ENCODE peak calls at places on chromosomes 16 and 17, in eight cellular contexts. One of them, this sample, is unnamed.

GRCh38 chr17:83201206-83202001 is 122.0 kb downstream of the METRNL start:
- DNase-seq in CD8-positive, alpha-beta memory T cell: no peak
- DNase-seq in neural progenitor cell: no peak
- DNase-seq in left ventricle myocardium inferior: no peak
- DNase-seq in fibroblast of mammary gland: no peak
- DNase-seq in epithelial cell of proximal tubule: no peak
- DNase-seq in fibroblast of pulmonary artery: no peak
- DNase-seq in right lobe of liver: peak; percentile 46
- DNase-seq in this sample: no peak

GRCh38 chr17:6752068-6752909 is 3.6 kb upstream of the XAF1 start:
- DNase-seq in CD8-positive, alpha-beta memory T cell: no peak
- DNase-seq in neural progenitor cell: no peak
- DNase-seq in left ventricle myocardium inferior: no peak
- DNase-seq in fibroblast of mammary gland: peak; percentile 100
- DNase-seq in epithelial cell of proximal tubule: peak; percentile 85
- DNase-seq in fibroblast of pulmonary artery: peak; percentile 100
- DNase-seq in right lobe of liver: peak; percentile 70
- DNase-seq in this sample: peak; percentile 93

GRCh38 chr17:62807812-62808575 is at the start of gene MARCHF10:
- DNase-seq in CD8-positive, alpha-beta memory T cell: no peak
- DNase-seq in neural progenitor cell: peak; percentile 79
- DNase-seq in left ventricle myocardium inferior: no peak
- DNase-seq in fibroblast of mammary gland: no peak
- DNase-seq in epithelial cell of proximal tubule: no peak
- DNase-seq in fibroblast of pulmonary artery: no peak
- DNase-seq in right lobe of liver: no peak
- DNase-seq in this sample: no peak

GRCh38 chr17:49913226-49914095 is 55.5 kb upstream of the DLX4 start:
- DNase-seq in CD8-positive, alpha-beta memory T cell: no peak
- DNase-seq in neural progenitor cell: no peak
- DNase-seq in left ventricle myocardium inferior: no peak
- DNase-seq in fibroblast of mammary gland: peak; percentile 86
- DNase-seq in epithelial cell of proximal tubule: no peak
- DNase-seq in fibroblast of pulmonary artery: peak; percentile 12
- DNase-seq in right lobe of liver: no peak
- DNase-seq in this sample: peak; percentile 40

GRCh38 chr17:59331929-59332889 is 754 bp downstream of the YPEL2 start:
- DNase-seq in CD8-positive, alpha-beta memory T cell: peak; percentile 7
- DNase-seq in neural progenitor cell: peak; percentile 58
- DNase-seq in left ventricle myocardium inferior: peak; percentile 73
- DNase-seq in fibroblast of mammary gland: no peak
- DNase-seq in epithelial cell of proximal tubule: no peak
- DNase-seq in fibroblast of pulmonary artery: peak; percentile 36
- DNase-seq in right lobe of liver: peak; percentile 88
- DNase-seq in this sample: no peak

GRCh38 chr16:67264277-67264676 is 15.1 kb upstream of the PLEKHG4 start:
- DNase-seq in CD8-positive, alpha-beta memory T cell: no peak
- DNase-seq in neural progenitor cell: peak; percentile 38
- DNase-seq in left ventricle myocardium inferior: no peak
- DNase-seq in fibroblast of mammary gland: no peak
- DNase-seq in epithelial cell of proximal tubule: no peak
- DNase-seq in fibroblast of pulmonary artery: no peak
- DNase-seq in right lobe of liver: no peak
- DNase-seq in this sample: no peak

GRCh38 chr17:47882247-47882646 is 13.8 kb upstream of the SP2 start:
- DNase-seq in CD8-positive, alpha-beta memory T cell: no peak
- DNase-seq in neural progenitor cell: no peak
- DNase-seq in left ventricle myocardium inferior: no peak
- DNase-seq in fibroblast of mammary gland: peak; percentile 54
- DNase-seq in epithelial cell of proximal tubule: no peak
- DNase-seq in fibroblast of pulmonary artery: no peak
- DNase-seq in right lobe of liver: peak; percentile 37
- DNase-seq in this sample: no peak

GRCh38 chr16:55697867-55698266 is 42.1 kb downstream of the SLC6A2 start:
- DNase-seq in CD8-positive, alpha-beta memory T cell: no peak
- DNase-seq in neural progenitor cell: no peak
- DNase-seq in left ventricle myocardium inferior: no peak
- DNase-seq in fibroblast of mammary gland: no peak
- DNase-seq in epithelial cell of proximal tubule: no peak
- DNase-seq in fibroblast of pulmonary artery: no peak
- DNase-seq in right lobe of liver: no peak
- DNase-seq in this sample: no peak

GRCh38 chr16:18937390-18937789 is 11.2 kb upstream of the SMG1 start:
- DNase-seq in CD8-positive, alpha-beta memory T cell: no peak
- DNase-seq in neural progenitor cell: no peak
- DNase-seq in left ventricle myocardium inferior: no peak
- DNase-seq in fibroblast of mammary gland: no peak
- DNase-seq in epithelial cell of proximal tubule: no peak
- DNase-seq in fibroblast of pulmonary artery: no peak
- DNase-seq in right lobe of liver: no peak
- DNase-seq in this sample: no peak

GRCh38 chr16:48277158-48277557 is 29.8 kb upstream of the ABCC11 start:
- DNase-seq in CD8-positive, alpha-beta memory T cell: no peak
- DNase-seq in neural progenitor cell: no peak
- DNase-seq in left ventricle myocardium inferior: no peak
- DNase-seq in fibroblast of mammary gland: no peak
- DNase-seq in epithelial cell of proximal tubule: no peak
- DNase-seq in fibroblast of pulmonary artery: no peak
- DNase-seq in right lobe of liver: no peak
- DNase-seq in this sample: peak; percentile 29

GRCh38 chr17:39808409-39808997 is 55.6 kb downstream of the IKZF3 start:
- DNase-seq in CD8-positive, alpha-beta memory T cell: no peak
- DNase-seq in neural progenitor cell: no peak
- DNase-seq in left ventricle myocardium inferior: no peak
- DNase-seq in fibroblast of mammary gland: no peak
- DNase-seq in epithelial cell of proximal tubule: no peak
- DNase-seq in fibroblast of pulmonary artery: no peak
- DNase-seq in right lobe of liver: no peak
- DNase-seq in this sample: peak; percentile 29

GRCh38 chr17:66032082-66032712 is 159.7 kb downstream of the CEP112 start:
- DNase-seq in CD8-positive, alpha-beta memory T cell: no peak
- DNase-seq in neural progenitor cell: no peak
- DNase-seq in left ventricle myocardium inferior: no peak
- DNase-seq in fibroblast of mammary gland: no peak
- DNase-seq in epithelial cell of proximal tubule: no peak
- DNase-seq in fibroblast of pulmonary artery: no peak
- DNase-seq in right lobe of liver: no peak
- DNase-seq in this sample: no peak

GRCh38 chr16:13697013-13697412 is 222.9 kb upstream of the ERCC4 start:
- DNase-seq in CD8-positive, alpha-beta memory T cell: no peak
- DNase-seq in neural progenitor cell: no peak
- DNase-seq in left ventricle myocardium inferior: no peak
- DNase-seq in fibroblast of mammary gland: no peak
- DNase-seq in epithelial cell of proximal tubule: no peak
- DNase-seq in fibroblast of pulmonary artery: no peak
- DNase-seq in right lobe of liver: no peak
- DNase-seq in this sample: no peak

GRCh38 chr17:17180741-17181525 is 25.2 kb downstream of the PLD6 start:
- DNase-seq in CD8-positive, alpha-beta memory T cell: no peak
- DNase-seq in neural progenitor cell: no peak
- DNase-seq in left ventricle myocardium inferior: peak; percentile 51
- DNase-seq in fibroblast of mammary gland: no peak
- DNase-seq in epithelial cell of proximal tubule: no peak
- DNase-seq in fibroblast of pulmonary artery: no peak
- DNase-seq in right lobe of liver: no peak
- DNase-seq in this sample: no peak

GRCh38 chr17:17183744-17184143 is 22.4 kb downstream of the PLD6 start:
- DNase-seq in CD8-positive, alpha-beta memory T cell: no peak
- DNase-seq in neural progenitor cell: no peak
- DNase-seq in left ventricle myocardium inferior: no peak
- DNase-seq in fibroblast of mammary gland: no peak
- DNase-seq in epithelial cell of proximal tubule: no peak
- DNase-seq in fibroblast of pulmonary artery: no peak
- DNase-seq in right lobe of liver: no peak
- DNase-seq in this sample: no peak

GRCh38 chr17:17181666-17182600 is 24.2 kb downstream of the PLD6 start:
- DNase-seq in CD8-positive, alpha-beta memory T cell: no peak
- DNase-seq in neural progenitor cell: no peak
- DNase-seq in left ventricle myocardium inferior: no peak
- DNase-seq in fibroblast of mammary gland: no peak
- DNase-seq in epithelial cell of proximal tubule: no peak
- DNase-seq in fibroblast of pulmonary artery: no peak
- DNase-seq in right lobe of liver: no peak
- DNase-seq in this sample: no peak

GRCh38 chr17:17180141-17180603 is 26.0 kb downstream of the PLD6 start:
- DNase-seq in CD8-positive, alpha-beta memory T cell: no peak
- DNase-seq in neural progenitor cell: no peak
- DNase-seq in left ventricle myocardium inferior: peak; percentile 52
- DNase-seq in fibroblast of mammary gland: no peak
- DNase-seq in epithelial cell of proximal tubule: no peak
- DNase-seq in fibroblast of pulmonary artery: no peak
- DNase-seq in right lobe of liver: no peak
- DNase-seq in this sample: no peak

DNA sequence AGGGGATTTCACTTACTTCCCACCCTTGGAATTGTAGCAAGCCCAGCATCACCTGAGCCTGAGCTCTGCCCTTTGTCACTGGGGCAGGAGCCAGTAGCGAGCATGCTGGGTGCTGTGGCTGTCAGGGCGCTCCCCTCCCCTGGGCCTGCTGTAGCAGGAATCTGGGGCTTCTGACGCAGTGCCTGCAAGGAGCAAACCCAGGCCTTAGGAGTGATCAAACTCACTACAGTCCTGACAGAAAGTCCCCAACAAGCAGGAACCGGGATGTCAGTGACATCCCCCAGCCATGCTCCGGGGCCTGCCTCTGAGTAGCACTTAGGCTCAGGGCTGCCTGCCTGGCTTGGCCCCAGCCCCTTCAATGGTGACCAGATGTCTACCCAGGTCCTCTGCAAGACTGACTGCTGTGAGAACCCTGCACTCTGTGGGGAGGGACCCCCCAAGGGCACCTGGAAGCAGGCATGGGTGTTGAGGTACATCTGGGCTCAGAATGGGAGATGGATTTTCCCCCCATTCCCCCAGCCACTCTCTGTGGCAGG is 23.5 kb downstream of the PLD6 start:
- DNase-seq in CD8-positive, alpha-beta memory T cell: no peak
- DNase-seq in neural progenitor cell: no peak
- DNase-seq in left ventricle myocardium inferior: no peak
- DNase-seq in fibroblast of mammary gland: no peak
- DNase-seq in epithelial cell of proximal tubule: no peak
- DNase-seq in fibroblast of pulmonary artery: no peak
- DNase-seq in right lobe of liver: no peak
- DNase-seq in this sample: no peak
- H3K4me3 ChIP-seq in CD8-positive, alpha-beta memory T cell: peak overlapping the region; percentile 47
- H3K4me3 ChIP-seq in neural progenitor cell: no peak overlapping the region
- H3K4me3 ChIP-seq in left ventricle myocardium inferior: no peak overlapping the region
- H3K4me3 ChIP-seq in fibroblast of mammary gland: no peak overlapping the region
- H3K4me3 ChIP-seq in epithelial cell of proximal tubule: no peak overlapping the region
- H3K4me3 ChIP-seq in fibroblast of pulmonary artery: no peak overlapping the region
- H3K4me3 ChIP-seq in right lobe of liver: no peak overlapping the region
- H3K4me3 ChIP-seq in this sample: no peak overlapping the region

GRCh38 chr17:77096570-77097214 is 44.1 kb upstream of the SEC14L1 start:
- DNase-seq in CD8-positive, alpha-beta memory T cell: no peak
- DNase-seq in neural progenitor cell: no peak
- DNase-seq in left ventricle myocardium inferior: no peak
- DNase-seq in fibroblast of mammary gland: peak; percentile 72
- DNase-seq in epithelial cell of proximal tubule: no peak
- DNase-seq in fibroblast of pulmonary artery: peak; percentile 84
- DNase-seq in right lobe of liver: no peak
- DNase-seq in this sample: peak; percentile 47
- H3K4me3 ChIP-seq in CD8-positive, alpha-beta memory T cell: no peak overlapping the region
- H3K4me3 ChIP-seq in neural progenitor cell: no peak overlapping the region
- H3K4me3 ChIP-seq in left ventricle myocardium inferior: peak overlapping the region; percentile 12
- H3K4me3 ChIP-seq in fibroblast of mammary gland: no peak overlapping the region
- H3K4me3 ChIP-seq in epithelial cell of proximal tubule: no peak overlapping the region
- H3K4me3 ChIP-seq in fibroblast of pulmonary artery: no peak overlapping the region
- H3K4me3 ChIP-seq in right lobe of liver: no peak overlapping the region
- H3K4me3 ChIP-seq in this sample: no peak overlapping the region

DNA sequence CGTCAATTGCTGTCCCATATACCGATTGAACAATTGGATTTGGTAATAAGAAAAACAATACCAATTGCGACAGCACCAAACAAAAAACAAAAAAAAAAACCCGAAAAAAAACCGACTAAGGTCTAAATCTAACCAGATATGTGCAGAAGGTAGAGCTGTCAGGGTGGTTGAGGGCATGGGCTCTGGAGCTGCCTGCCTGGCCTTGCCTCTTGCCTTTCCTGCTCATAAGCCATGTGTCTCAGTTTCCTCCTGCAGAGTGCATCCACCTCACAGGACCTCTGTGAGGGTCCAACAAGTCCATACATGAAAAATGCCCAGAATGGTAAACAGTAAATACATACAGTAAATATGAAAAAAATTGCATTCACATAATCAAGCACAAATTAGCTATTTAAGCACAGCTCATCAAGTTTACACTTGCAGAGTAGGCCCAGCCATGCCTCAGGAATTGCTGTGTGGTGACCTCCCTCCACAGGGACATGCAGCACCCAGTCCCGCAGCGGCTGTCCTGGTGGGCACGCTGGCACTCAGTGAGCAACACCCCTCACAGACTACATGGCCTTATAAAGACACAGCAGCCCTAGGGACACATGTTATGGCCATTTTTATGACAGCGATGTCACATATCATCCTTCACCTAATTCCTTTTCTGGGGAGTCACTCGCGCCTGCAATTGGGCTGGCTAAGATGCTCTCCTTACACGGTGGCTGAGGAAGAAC is 17.9 kb downstream of the TBC1D28 start:
- DNase-seq in CD8-positive, alpha-beta memory T cell: no peak
- DNase-seq in neural progenitor cell: no peak
- DNase-seq in left ventricle myocardium inferior: no peak
- DNase-seq in fibroblast of mammary gland: no peak
- DNase-seq in epithelial cell of proximal tubule: no peak
- DNase-seq in fibroblast of pulmonary artery: no peak
- DNase-seq in right lobe of liver: no peak
- DNase-seq in this sample: no peak
- H3K4me3 ChIP-seq in CD8-positive, alpha-beta memory T cell: no peak overlapping the region
- H3K4me3 ChIP-seq in neural progenitor cell: no peak overlapping the region
- H3K4me3 ChIP-seq in left ventricle myocardium inferior: peak overlapping the region; percentile 70
- H3K4me3 ChIP-seq in fibroblast of mammary gland: no peak overlapping the region
- H3K4me3 ChIP-seq in epithelial cell of proximal tubule: no peak overlapping the region
- H3K4me3 ChIP-seq in fibroblast of pulmonary artery: no peak overlapping the region
- H3K4me3 ChIP-seq in right lobe of liver: no peak overlapping the region
- H3K4me3 ChIP-seq in this sample: no peak overlapping the region

GRCh38 chr17:13599168-13599577 is 2.6 kb downstream of the HS3ST3A1 start:
- DNase-seq in CD8-positive, alpha-beta memory T cell: no peak
- DNase-seq in neural progenitor cell: no peak
- DNase-seq in left ventricle myocardium inferior: no peak
- DNase-seq in fibroblast of mammary gland: no peak
- DNase-seq in epithelial cell of proximal tubule: no peak
- DNase-seq in fibroblast of pulmonary artery: no peak
- DNase-seq in right lobe of liver: no peak
- DNase-seq in this sample: no peak

GRCh38 chr17:13599808-13600398 is 1.8 kb downstream of the HS3ST3A1 start:
- DNase-seq in CD8-positive, alpha-beta memory T cell: no peak
- DNase-seq in neural progenitor cell: no peak
- DNase-seq in left ventricle myocardium inferior: no peak
- DNase-seq in fibroblast of mammary gland: no peak
- DNase-seq in epithelial cell of proximal tubule: no peak
- DNase-seq in fibroblast of pulmonary artery: no peak
- DNase-seq in right lobe of liver: no peak
- DNase-seq in this sample: no peak

GRCh38 chr17:13600475-13601316 is 1.0 kb downstream of the HS3ST3A1 start:
- DNase-seq in CD8-positive, alpha-beta memory T cell: no peak
- DNase-seq in neural progenitor cell: peak; percentile 73
- DNase-seq in left ventricle myocardium inferior: no peak
- DNase-seq in fibroblast of mammary gland: no peak
- DNase-seq in epithelial cell of proximal tubule: no peak
- DNase-seq in fibroblast of pulmonary artery: no peak
- DNase-seq in right lobe of liver: no peak
- DNase-seq in this sample: no peak

GRCh38 chr17:13601317-13601775 is 383 bp downstream of the HS3ST3A1 start:
- DNase-seq in CD8-positive, alpha-beta memory T cell: no peak
- DNase-seq in neural progenitor cell: peak; percentile 67
- DNase-seq in left ventricle myocardium inferior: no peak
- DNase-seq in fibroblast of mammary gland: no peak
- DNase-seq in epithelial cell of proximal tubule: no peak
- DNase-seq in fibroblast of pulmonary artery: no peak
- DNase-seq in right lobe of liver: peak; percentile 54
- DNase-seq in this sample: no peak

GRCh38 chr17:13601776-13602551 is at the start of gene HS3ST3A1:
- DNase-seq in CD8-positive, alpha-beta memory T cell: no peak
- DNase-seq in neural progenitor cell: peak; percentile 92
- DNase-seq in left ventricle myocardium inferior: peak; percentile 33
- DNase-seq in fibroblast of mammary gland: peak; percentile 84
- DNase-seq in epithelial cell of proximal tubule: no peak
- DNase-seq in fibroblast of pulmonary artery: peak; percentile 77
- DNase-seq in right lobe of liver: peak; percentile 73
- DNase-seq in this sample: peak; percentile 10
- H3K4me3 ChIP-seq in CD8-positive, alpha-beta memory T cell: no peak within 1 kb of the TSS
- H3K4me3 ChIP-seq in neural progenitor cell: peak within 1 kb of the TSS; percentile 58
- H3K4me3 ChIP-seq in left ventricle myocardium inferior: peak within 1 kb of the TSS; percentile 71
- H3K4me3 ChIP-seq in fibroblast of mammary gland: peak within 1 kb of the TSS; percentile 90
- H3K4me3 ChIP-seq in epithelial cell of proximal tubule: peak within 1 kb of the TSS; percentile 56
- H3K4me3 ChIP-seq in fibroblast of pulmonary artery: peak within 1 kb of the TSS; percentile 67
- H3K4me3 ChIP-seq in right lobe of liver: peak within 1 kb of the TSS; percentile 45
- H3K4me3 ChIP-seq in this sample: peak within 1 kb of the TSS; percentile 22